ENCODE peak calls at places on chromosomes 4 and X, in six cellular contexts. M, W, V, Y, S and P are unnamed samples.

GRCh38 chrX:85698921-85699320 is 319.5 kb upstream of the POF1B start:
- DNase-seq in Y (peak), M (no peak), W (no peak), S (peak), V (no peak), P (no peak)

GRCh38 chrX:74232859-74233258 is 71.1 kb upstream of the ZCCHC13 start:
- DNase-seq in V (peak), W (no peak), Y (no peak), M (peak), S (peak), P (no peak)

GRCh38 chr4:181550381-181550780 is 692.8 kb upstream of the TENM3 start:
- DNase-seq in M (no peak), Y (no peak), S (no peak), V (no peak), W (no peak), P (no peak)

GRCh38 chr4:40307627-40308497 is 27.3 kb upstream of the CHRNA9 start:
- DNase-seq in M (no peak), Y (no peak), V (no peak), S (peak), W (peak), P (no peak)

GRCh38 chrX:123731987-123732678 is 719 bp downstream of the THOC2 start:
- DNase-seq in V (peak), W (no peak), Y (peak), S (peak), M (peak), P (peak)

GRCh38 chrX:95884196-95884595 is 800.4 kb upstream of the DIAPH2 start:
- DNase-seq in V (no peak), M (no peak), W (no peak), Y (no peak), S (no peak), P (no peak)

GRCh38 chrX:134753185-134754008 is 95.1 kb upstream of the PLAC1 start:
- DNase-seq in S (no peak), W (no peak), M (peak), V (peak), Y (no peak), P (no peak)

GRCh38 chr4:176778491-176778890 is 14.2 kb downstream of the VEGFC start:
- DNase-seq in W (no peak), M (peak), V (peak), S (no peak), Y (no peak), P (no peak)

GRCh38 chr4:118927976-118928375 is 39.3 kb downstream of the SYNPO2 start:
- DNase-seq in S (no peak), V (no peak), Y (no peak), M (no peak), W (no peak), P (no peak)

GRCh38 chr4:176498857-176499256 is 179.1 kb downstream of the SPCS3 start:
- DNase-seq in S (no peak), W (no peak), V (peak), M (peak), Y (no peak), P (no peak)

GRCh38 chr4:3644849-3645627 is 112.8 kb upstream of the LRPAP1 start:
- DNase-seq in S (no peak), M (peak), V (peak), Y (no peak), W (no peak), P (no peak)

GRCh38 chr4:185134176-185134869 is 8.7 kb upstream of the SLC25A4 start:
- DNase-seq in V (peak), M (peak), S (peak), Y (peak), W (peak), P (peak)

GRCh38 chr4:84920591-84920990 is 45.9 kb downstream of the WDFY3 start:
- DNase-seq in W (no peak), M (peak), Y (no peak), V (peak), S (no peak), P (no peak)

GRCh38 chrX:355329-356050 is 31.2 kb downstream of the PPP2R3B start:
- DNase-seq in Y (no peak), S (no peak), V (no peak), M (no peak), W (no peak), P (no peak)

GRCh38 chr4:31241504-31241903 is 521.3 kb downstream of the PCDH7 start:
- DNase-seq in M (no peak), V (no peak), Y (no peak), S (no peak), W (no peak), P (no peak)
- TF ChIP-seq EZH2phosphoT487 in M (no peak), V (no peak), Y (no peak), S (no peak), W (no peak), P (no peak)

GRCh38 chr4:1793940-1794808 is 1.1 kb downstream of the FGFR3 start:
- DNase-seq in V (peak), M (no peak), W (no peak), Y (peak), S (peak), P (no peak)
- TF ChIP-seq EZH2 in V (peak), M (peak), W (no peak), Y (peak), S (peak), P (no peak)

GRCh38 chr4:1415681-1415981 is 9.4 kb upstream of the NKX1-1 start:
- DNase-seq in S (no peak), V (no peak), W (no peak), Y (no peak), M (no peak), P (no peak)

GRCh38 chr4:1414831-1415680 is 8.8 kb upstream of the NKX1-1 start:
- DNase-seq in W (no peak), V (no peak), M (no peak), S (peak), Y (no peak), P (peak)

GRCh38 chr4:1416948-1417260 is 10.7 kb upstream of the NKX1-1 start:
- DNase-seq in V (no peak), S (no peak), W (no peak), Y (no peak), M (no peak), P (no peak)

GRCh38 chr4:1417522-1418390 is 11.5 kb upstream of the NKX1-1 start:
- DNase-seq in Y (no peak), W (no peak), V (no peak), S (no peak), M (peak), P (no peak)

GRCh38 chr4:1416051-1416947 is 10.1 kb upstream of the NKX1-1 start:
- DNase-seq in V (no peak), W (no peak), Y (no peak), S (no peak), M (no peak), P (peak)
- TF ChIP-seq EZH2phosphoT487 in V (no peak), W (no peak), Y (no peak), S (no peak), M (no peak), P (no peak)

GRCh38 chr4:110635155-110635479 is 12.2 kb upstream of the PITX2 start:
- DNase-seq in V (no peak), Y (no peak), M (no peak), S (no peak), W (no peak), P (no peak)

GRCh38 chr4:110634320-110635154 is 11.7 kb upstream of the PITX2 start:
- DNase-seq in V (no peak), W (no peak), S (peak), M (no peak), Y (no peak), P (no peak)

GRCh38 chr4:110631582-110632505 is 9.0 kb upstream of the PITX2 start:
- DNase-seq in V (peak), M (peak), W (peak), Y (peak), S (peak), P (peak)

GRCh38 chr4:110632506-110633357 is 9.9 kb upstream of the PITX2 start:
- DNase-seq in Y (peak), V (no peak), M (no peak), S (peak), W (no peak), P (no peak)

DNA sequence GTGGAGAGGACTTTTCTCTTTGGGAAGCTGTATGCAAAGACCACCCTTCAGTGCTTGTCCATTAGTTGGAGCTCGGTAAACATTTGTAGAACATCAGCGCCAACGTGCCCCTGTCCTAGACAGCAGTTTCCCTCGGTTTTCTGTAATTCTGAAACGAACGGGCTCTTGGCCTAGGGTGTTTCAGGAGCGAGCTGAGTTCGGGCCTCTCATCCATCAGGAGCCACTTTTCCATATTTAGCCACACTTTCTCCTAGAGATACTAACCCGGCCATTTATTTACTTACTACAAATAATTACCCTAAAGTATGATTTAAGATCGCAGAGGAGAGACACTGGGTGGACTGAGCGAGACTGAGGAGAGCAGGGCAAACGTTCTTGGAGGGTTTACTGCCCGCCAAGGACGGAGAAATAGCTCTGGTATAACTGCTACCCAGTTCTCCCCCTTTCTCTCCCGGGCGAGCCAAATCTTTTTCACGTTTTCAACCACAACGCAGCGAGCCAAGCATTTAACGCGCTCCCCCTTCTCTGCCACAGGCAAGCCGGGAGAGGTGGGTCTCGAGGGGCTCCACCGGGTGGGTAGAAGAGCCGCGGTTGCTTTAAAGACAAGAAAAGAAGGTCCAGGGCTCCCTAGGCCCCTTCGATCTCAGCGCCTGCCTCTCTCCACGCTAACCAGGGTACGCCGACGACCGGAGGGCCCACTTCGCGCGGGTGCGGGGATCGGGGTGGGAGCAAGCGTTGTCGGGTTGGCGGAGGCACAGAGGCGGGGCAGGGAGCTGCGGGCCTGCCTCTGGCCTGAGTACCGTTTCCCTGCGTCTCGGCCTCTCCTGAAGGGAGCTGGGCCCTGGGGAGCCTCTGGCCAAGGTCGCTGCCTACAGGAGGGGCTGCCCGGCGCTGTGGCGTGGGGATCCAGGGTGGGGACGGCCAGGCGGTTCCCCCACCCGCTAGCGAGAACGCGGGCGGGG is 10.8 kb upstream of the PITX2 start:
- DNase-seq in S (peak), Y (peak), W (no peak), M (no peak), V (no peak), P (no peak)
- TF ChIP-seq EZH2 in S (peak), Y (peak), W (no peak), M (no peak), V (no peak), P (no peak)

DNA sequence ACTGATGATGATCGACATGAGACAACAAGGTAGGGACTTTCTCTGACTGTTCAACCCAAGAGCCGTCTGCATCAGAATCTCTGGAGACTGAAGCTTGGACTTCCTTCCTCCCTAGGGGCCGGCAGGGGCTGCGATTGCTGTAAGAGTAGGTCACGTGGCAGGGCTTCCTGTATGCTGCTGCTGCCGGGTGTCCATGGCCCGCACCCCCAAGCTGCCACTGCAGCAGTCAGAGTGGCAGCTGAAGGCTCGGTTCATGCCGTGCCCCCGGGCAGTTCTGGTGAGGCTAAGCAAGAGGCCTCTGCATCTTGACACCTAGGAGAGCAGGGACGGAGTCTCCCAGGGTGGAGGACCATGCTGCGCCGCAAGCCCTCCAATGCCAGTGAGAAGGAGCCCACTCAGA is at the start of gene SASH3:
- DNase-seq in Y (no peak), V (no peak), M (no peak), W (peak), S (no peak), P (no peak)
- TF ChIP-seq EZH2phosphoT487 in Y (no peak), V (no peak), M (no peak), W (no peak), S (no peak), P (no peak)

GRCh38 chr4:13537011-13537831 is 7.1 kb downstream of the NKX3-2 start:
- DNase-seq in V (no peak), S (peak), W (no peak), Y (no peak), M (no peak), P (no peak)

GRCh38 chr4:13538427-13538973 is 5.8 kb downstream of the NKX3-2 start:
- DNase-seq in M (no peak), S (no peak), V (no peak), W (no peak), Y (no peak), P (no peak)

GRCh38 chr4:13536607-13537006 is 7.7 kb downstream of the NKX3-2 start:
- DNase-seq in M (no peak), Y (no peak), W (no peak), V (no peak), S (no peak), P (no peak)

GRCh38 chr4:13539047-13539720 is 5.1 kb downstream of the NKX3-2 start:
- DNase-seq in M (no peak), V (peak), S (peak), W (no peak), Y (peak), P (no peak)

GRCh38 chr4:13537832-13538177 is 6.5 kb downstream of the NKX3-2 start:
- DNase-seq in V (no peak), W (no peak), S (peak), M (no peak), Y (no peak), P (no peak)
- TF ChIP-seq EZH2 in V (no peak), W (no peak), S (peak), M (no peak), Y (no peak), P (no peak)

DNA sequence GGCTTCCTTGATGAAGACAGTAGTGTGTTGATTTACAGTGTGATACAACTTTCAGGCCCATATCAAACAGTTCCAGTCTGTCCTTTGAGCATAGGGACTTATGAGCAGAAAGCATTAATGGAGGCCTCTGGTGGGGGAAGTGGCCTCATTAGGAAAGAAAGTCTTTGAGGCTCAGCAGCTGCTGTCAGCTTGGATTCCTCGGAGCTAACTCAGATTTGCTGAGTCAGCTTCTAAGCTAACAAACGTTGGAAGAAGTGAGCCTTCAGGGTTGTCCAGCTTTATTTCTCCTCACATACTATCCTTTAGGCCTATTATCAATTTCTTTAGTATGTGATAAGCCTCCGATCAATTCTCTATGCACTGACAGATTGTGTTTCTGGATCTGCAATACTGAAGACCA is 15.9 kb upstream of the SFRP2 start:
- DNase-seq in W (peak), S (no peak), M (no peak), Y (no peak), V (no peak), P (peak)
- TF ChIP-seq EZH2phosphoT487 in W (no peak), S (no peak), M (no peak), Y (no peak), V (no peak), P (no peak)